ENCODE peak calls at places on chromosomes 3 and 15, in four cellular contexts. H, I, T and C are unnamed samples.

GRCh38 chr3:110243081-110243480 is 828.5 kb upstream of the NECTIN3 start:
- DNase-seq in H (peak; percentile 91), I (no peak), T (no peak), C (no peak)

GRCh38 chr3:192090586-192090985 is 629.6 kb downstream of the PYDC2 start:
- DNase-seq in H (no peak), I (no peak), T (no peak), C (no peak)

GRCh38 chr3:34239870-34240269 is 441.4 kb downstream of the PDCD6IP start:
- DNase-seq in H (no peak), I (no peak), T (no peak), C (no peak)

GRCh38 chr3:81643721-81644120 is 117.7 kb downstream of the GBE1 start:
- DNase-seq in H (peak; percentile 67), I (no peak), T (no peak), C (no peak)

GRCh38 chr3:72058493-72059081 is 273.6 kb upstream of the PROK2 start:
- DNase-seq in H (no peak), I (no peak), T (peak; percentile 39), C (peak; percentile 28)

GRCh38 chr3:134883697-134884385 is 88.8 kb downstream of the EPHB1 start:
- DNase-seq in H (no peak), I (no peak), T (no peak), C (no peak)

GRCh38 chr3:156150434-156151066 is 30.2 kb downstream of the KCNAB1 start:
- DNase-seq in H (peak; percentile 86), I (peak; percentile 41), T (no peak), C (no peak)

GRCh38 chr3:34102290-34102689 is 303.9 kb downstream of the PDCD6IP start:
- DNase-seq in H (no peak), I (no peak), T (no peak), C (no peak)

GRCh38 chr3:136409549-136409948 is 159.4 kb downstream of the PCCB start:
- DNase-seq in H (no peak), I (no peak), T (no peak), C (no peak)

GRCh38 chr15:32096867-32097266 is 66.6 kb downstream of the CHRNA7 start:
- DNase-seq in H (no peak), I (no peak), T (no peak), C (no peak)

GRCh38 chr15:36845270-36845669 is 255.1 kb downstream of the MEIS2 start:
- DNase-seq in H (no peak), I (no peak), T (no peak), C (no peak)

GRCh38 chr3:167941234-167941995 is 154.3 kb downstream of the GOLIM4 start:
- DNase-seq in H (peak; percentile 91), I (peak; percentile 22), T (no peak), C (no peak)

GRCh38 chr3:188874576-188874975 is 297.2 kb upstream of the TPRG1 start:
- DNase-seq in H (no peak), I (no peak), T (no peak), C (no peak)

GRCh38 chr3:54427951-54428871 is 305.9 kb downstream of the CACNA2D3 start:
- DNase-seq in H (peak; percentile 90), I (peak; percentile 47), T (peak; percentile 22), C (no peak)

GRCh38 chr15:74723754-74724334 is 1.5 kb downstream of the CYP1A1 start:
- DNase-seq in H (peak; percentile 73), I (no peak), T (no peak), C (no peak)

GRCh38 chr15:96553006-96553405 is 222.5 kb downstream of the NR2F2 start:
- DNase-seq in H (no peak), I (no peak), T (no peak), C (no peak)

GRCh38 chr3:105232536-105232935 is 134.2 kb upstream of the ALCAM start:
- DNase-seq in H (no peak), I (no peak), T (no peak), C (no peak)

GRCh38 chr3:25071846-25072245 is 356.2 kb upstream of the RARB start:
- DNase-seq in H (no peak), I (no peak), T (no peak), C (no peak)

GRCh38 chr3:193016437-193016887 is 98.8 kb upstream of the MB21D2 start:
- DNase-seq in H (peak; percentile 42), I (peak; percentile 37), T (peak; percentile 67), C (no peak)

GRCh38 chr3:39415983-39416382 is 9.5 kb downstream of the RPSA start:
- DNase-seq in H (no peak), I (no peak), T (no peak), C (no peak)

GRCh38 chr3:27728195-27729087 is 6.3 kb upstream of the EOMES start:
- DNase-seq in H (no peak), I (no peak), T (no peak), C (no peak)

GRCh38 chr3:130850044-130850797 is 43.7 kb upstream of the ATP2C1 start:
- DNase-seq in H (peak; percentile 81), I (no peak), T (no peak), C (no peak)

GRCh38 chr15:93071469-93071891 is 17.5 kb downstream of the RGMA start:
- DNase-seq in H (peak; percentile 23), I (no peak), T (no peak), C (no peak)

GRCh38 chr3:72049300-72049699 is 264.4 kb upstream of the PROK2 start:
- DNase-seq in H (no peak), I (no peak), T (no peak), C (no peak)

GRCh38 chr3:69086133-69086722 is 1.5 kb downstream of the ARL6IP5 start:
- DNase-seq in H (peak; percentile 97), I (peak; percentile 83), T (peak; percentile 88), C (no peak)

GRCh38 chr3:157999246-157999645 is 107.0 kb downstream of the SHOX2 start:
- DNase-seq in H (peak; percentile 2), I (no peak), T (no peak), C (no peak)

GRCh38 chr3:169813757-169814517 is 1.2 kb upstream of the LRRC34 start:
- DNase-seq in H (peak; percentile 37), I (no peak), T (no peak), C (no peak)

GRCh38 chr3:56494679-56495322 is 26.5 kb upstream of the ERC2 start:
- DNase-seq in H (peak; percentile 90), I (peak; percentile 55), T (peak; percentile 73), C (peak; percentile 75)

GRCh38 chr3:45055032-45055410 is 28.9 kb downstream of the CLEC3B start:
- DNase-seq in H (peak; percentile 84), I (no peak), T (no peak), C (no peak)

GRCh38 chr3:15420871-15421270 is 6.5 kb downstream of the METTL6 start:
- DNase-seq in H (peak; percentile 66), I (no peak), T (no peak), C (no peak)

GRCh38 chr3:89098173-89098572 is 9.2 kb upstream of the EPHA3 start:
- DNase-seq in H (peak; percentile 21), I (no peak), T (no peak), C (no peak)

GRCh38 chr3:196246612-196247308 is 30.4 kb downstream of the SLC51A start:
- DNase-seq in H (peak; percentile 62), I (no peak), T (no peak), C (no peak)

GRCh38 chr3:195407511-195408409 is 35.1 kb downstream of the ACAP2 start:
- DNase-seq in H (no peak), I (no peak), T (no peak), C (no peak)

GRCh38 chr15:70260096-70260495 is 162.4 kb upstream of the TLE3 start:
- DNase-seq in H (no peak), I (no peak), T (no peak), C (no peak)

GRCh38 chr3:179828738-179829137 is 175.9 kb downstream of the USP13 start:
- DNase-seq in H (no peak), I (no peak), T (no peak), C (no peak)

GRCh38 chr15:51580982-51581381 is 41.6 kb downstream of the DMXL2 start:
- DNase-seq in H (peak; percentile 52), I (no peak), T (no peak), C (no peak)

GRCh38 chr3:117526485-117527079 is 817.0 kb downstream of the TUSC7 start:
- DNase-seq in H (peak; percentile 69), I (no peak), T (no peak), C (no peak)

GRCh38 chr3:129599607-129600006 is 6.9 kb downstream of the PLXND1 start:
- DNase-seq in H (peak; percentile 71), I (no peak), T (peak; percentile 71), C (no peak)

GRCh38 chr15:81544385-81544784 is 170.4 kb upstream of the TMC3 start:
- DNase-seq in H (no peak), I (no peak), T (no peak), C (no peak)
- TF ChIP-seq CTCF in H (no peak), I (no peak), T (no peak), C (no peak)

GRCh38 chr3:119311191-119311925 is 17.2 kb downstream of the ARHGAP31 start:
- DNase-seq in H (peak; percentile 79), I (no peak), T (no peak), C (no peak)
- TF ChIP-seq CTCF in H (no peak), I (no peak), T (no peak), C (no peak)

DNA sequence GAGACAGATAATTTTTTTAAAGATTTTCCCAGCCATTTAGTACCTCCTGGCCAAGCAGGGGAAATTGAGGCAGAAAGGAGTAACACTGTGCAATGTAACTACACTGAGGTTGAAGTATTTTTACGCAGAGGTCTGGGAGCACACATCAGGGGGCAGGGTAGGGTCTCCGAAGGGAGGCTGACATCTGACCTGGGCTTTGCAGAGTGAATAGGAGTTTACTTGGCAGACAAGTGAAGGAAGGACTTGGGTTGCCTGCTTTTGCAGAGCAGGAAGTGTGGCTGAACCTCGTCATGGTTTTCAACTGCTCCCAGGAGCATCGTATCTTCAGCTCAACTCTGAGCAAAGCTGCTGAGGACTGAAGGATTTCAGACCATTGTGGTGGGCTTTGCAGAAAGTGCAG is 66.2 kb downstream of the LRRK1 start:
- DNase-seq in H (no peak), I (no peak), T (no peak), C (no peak)
- TF ChIP-seq CTCF in H (no peak), I (no peak), T (no peak), C (no peak)

DNA sequence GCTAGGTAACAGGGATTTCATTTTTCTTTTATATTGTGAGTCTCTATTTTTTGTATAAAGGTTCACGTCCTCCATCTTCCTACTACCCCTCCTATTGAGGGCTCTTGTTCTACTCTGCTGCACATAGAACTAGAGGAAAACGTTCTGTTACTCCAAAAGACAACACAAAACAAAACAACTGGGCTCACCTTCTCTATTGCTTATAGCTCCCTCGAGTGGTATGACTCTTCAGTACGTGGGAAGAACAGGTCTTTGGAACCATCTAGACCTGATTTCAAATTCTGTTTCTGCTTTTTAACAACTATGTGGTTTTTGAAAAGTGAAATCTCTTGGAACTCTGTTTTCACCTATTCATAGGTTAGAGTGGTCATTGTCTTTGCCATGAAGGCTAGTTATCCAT is 515.3 kb downstream of the SOX2 start:
- DNase-seq in H (no peak), I (no peak), T (no peak), C (no peak)
- TF ChIP-seq CTCF in H (no peak), I (no peak), T (no peak), C (no peak)